ENCODE peak calls at places on chromosomes 13 and 19, in nine cellular contexts. G, O, F, I, T, C, N, Y and H are unnamed samples. For H3K4me1, the result is how much of the 10 kb centered on the place peaks cover.

GRCh38 chr19:31527443-31527842 is 178.2 kb upstream of the TSHZ3 start:
- DNase-seq in G (no peak), O (no peak), F (no peak), I (no peak), T (no peak), C (no peak), N (no peak), Y (no peak), H (no peak)

GRCh38 chr13:110421696-110422395 is 114.8 kb downstream of the COL4A2 start:
- DNase-seq in G (no peak), O (no peak), F (no peak), I (no peak), T (no peak), C (no peak), N (no peak), Y (no peak), H (no peak)

GRCh38 chr13:65964672-65965071 is 1265.5 kb downstream of the PCDH9 start:
- DNase-seq in G (no peak), O (no peak), F (no peak), I (no peak), T (no peak), C (no peak), N (no peak), Y (no peak), H (no peak)

GRCh38 chr13:21671793-21672680 is 1.2 kb downstream of the FGF9 start:
- DNase-seq in G (no peak), O (no peak), F (no peak), I (no peak), T (no peak), C (no peak), N (peak), Y (no peak), H (no peak)

GRCh38 chr13:31588331-31588730 is 151.0 kb upstream of the RXFP2 start:
- DNase-seq in G (no peak), O (no peak), F (peak), I (no peak), T (no peak), C (no peak), N (no peak), Y (no peak), H (no peak)

GRCh38 chr19:10450853-10451609 is 30.7 kb downstream of the PDE4A start:
- DNase-seq in G (no peak), O (no peak), F (peak), I (no peak), T (peak), C (no peak), N (no peak), Y (no peak), H (no peak)

GRCh38 chr13:31069808-31070544 is 91.7 kb downstream of the HSPH1 start:
- DNase-seq in G (no peak), O (no peak), F (no peak), I (no peak), T (no peak), C (no peak), N (no peak), Y (no peak), H (no peak)

GRCh38 chr13:111846396-111847174 is 220.4 kb upstream of the SOX1 start:
- DNase-seq in G (no peak), O (no peak), F (no peak), I (no peak), T (no peak), C (no peak), N (no peak), Y (no peak), H (no peak)

GRCh38 chr13:19685034-19685433 is 51.6 kb downstream of the MPHOSPH8 start:
- DNase-seq in G (no peak), O (no peak), F (peak), I (no peak), T (no peak), C (peak), N (no peak), Y (no peak), H (no peak)

GRCh38 chr19:39196860-39197562 is at the start of gene NCCRP1:
- DNase-seq in G (no peak), O (no peak), F (no peak), I (no peak), T (no peak), C (no peak), N (peak), Y (no peak), H (no peak)

GRCh38 chr13:57123660-57124059 is 17.1 kb upstream of the PRR20A start:
- DNase-seq in G (peak), O (no peak), F (no peak), I (no peak), T (no peak), C (no peak), N (no peak), Y (peak), H (peak)

GRCh38 chr19:47156861-47157454 is 26.3 kb downstream of the SAE1 start:
- DNase-seq in G (no peak), O (no peak), F (no peak), I (no peak), T (no peak), C (no peak), N (no peak), Y (no peak), H (no peak)

GRCh38 chr13:111389621-111390521 is 69.4 kb downstream of the TEX29 start:
- DNase-seq in G (peak), O (no peak), F (no peak), I (no peak), T (no peak), C (no peak), N (no peak), Y (no peak), H (no peak)

GRCh38 chr13:70407486-70407885 is 299.2 kb upstream of the KLHL1 start:
- DNase-seq in G (no peak), O (no peak), F (no peak), I (no peak), T (no peak), C (no peak), N (no peak), Y (no peak), H (no peak)

GRCh38 chr13:30928971-30929370 is 3.5 kb upstream of the TEX26 start:
- DNase-seq in G (no peak), O (no peak), F (no peak), I (no peak), T (no peak), C (no peak), N (no peak), Y (no peak), H (no peak)

GRCh38 chr13:76512676-76513277 is 373.4 kb downstream of the KCTD12 start:
- DNase-seq in G (no peak), O (no peak), F (no peak), I (no peak), T (no peak), C (no peak), N (no peak), Y (no peak), H (no peak)

GRCh38 chr13:109160887-109161669 is 531.7 kb downstream of the MYO16 start:
- DNase-seq in G (no peak), O (no peak), F (no peak), I (no peak), T (no peak), C (no peak), N (no peak), Y (no peak), H (no peak)

GRCh38 chr13:39515231-39515630 is 87.8 kb downstream of the LHFPL6 start:
- DNase-seq in G (no peak), O (no peak), F (no peak), I (no peak), T (no peak), C (no peak), N (no peak), Y (no peak), H (no peak)

GRCh38 chr13:97978661-97979450 is 25.4 kb downstream of the IPO5 start:
- DNase-seq in G (no peak), O (no peak), F (no peak), I (no peak), T (no peak), C (no peak), N (peak), Y (no peak), H (no peak)

DNA sequence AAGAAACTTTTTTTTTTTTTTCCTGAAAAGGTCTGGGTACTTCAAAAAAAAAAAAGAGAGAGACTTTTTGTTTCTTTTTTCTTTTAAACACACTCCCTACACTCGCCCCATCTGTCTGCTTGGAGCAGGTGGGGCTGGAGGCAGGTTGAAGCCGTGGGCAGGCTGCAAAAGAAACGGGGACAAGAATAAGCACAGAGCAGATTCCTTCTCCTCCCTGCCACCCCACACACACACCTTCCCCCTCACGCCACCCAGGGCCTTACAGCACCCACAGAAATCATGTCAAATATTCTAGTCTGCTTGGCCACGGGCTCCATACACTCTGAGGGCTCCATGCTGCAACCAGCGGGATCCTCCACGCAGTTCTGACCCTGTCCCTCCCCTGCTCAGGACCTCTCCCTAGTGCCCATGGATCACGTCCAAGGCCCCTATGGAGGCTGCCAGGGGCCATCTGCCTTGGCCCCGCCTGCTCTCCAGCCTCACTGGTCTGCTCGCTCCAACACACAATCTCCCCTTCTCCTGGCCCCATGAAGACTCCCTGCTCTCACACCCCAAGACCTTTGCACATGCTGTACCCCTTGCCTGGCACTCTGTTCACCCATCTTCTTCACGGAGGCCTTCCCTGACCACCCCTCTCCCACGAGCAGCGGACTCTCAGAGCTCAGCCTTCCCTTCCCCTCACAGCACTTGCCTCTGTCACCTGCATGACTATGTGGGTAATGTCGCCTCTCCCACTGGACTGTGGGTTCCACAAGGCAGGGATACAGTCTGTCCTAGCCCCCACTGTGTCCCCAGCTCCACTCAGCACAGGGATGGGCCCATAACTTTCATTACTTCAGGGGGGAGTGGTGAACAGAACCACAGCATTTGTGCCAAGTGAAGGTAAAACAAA is 11.4 kb downstream of the AKT2 start:
- DNase-seq in G (no peak), O (no peak), F (no peak), I (peak), T (no peak), C (no peak), N (no peak), Y (no peak), H (no peak)
- H3K4me1 ChIP-seq in G (under half), O (half or more), F (under half), I (half or more), T (under half), C (half or more), N (under half), Y (half or more), H (under half)

GRCh38 chr19:4760285-4760650 is 31.3 kb upstream of the FEM1A start:
- DNase-seq in G (no peak), O (no peak), F (no peak), I (no peak), T (no peak), C (no peak), N (no peak), Y (no peak), H (no peak)

GRCh38 chr19:4758082-4758481 is 33.5 kb upstream of the FEM1A start:
- DNase-seq in G (no peak), O (no peak), F (no peak), I (no peak), T (no peak), C (no peak), N (no peak), Y (no peak), H (no peak)

GRCh38 chr19:4758659-4759058 is 32.9 kb upstream of the FEM1A start:
- DNase-seq in G (no peak), O (no peak), F (no peak), I (no peak), T (no peak), C (no peak), N (no peak), Y (no peak), H (no peak)

GRCh38 chr19:4763021-4763420 is 28.5 kb upstream of the FEM1A start:
- DNase-seq in G (no peak), O (no peak), F (no peak), I (no peak), T (no peak), C (no peak), N (no peak), Y (no peak), H (no peak)

GRCh38 chr19:4759388-4760284 is 31.9 kb upstream of the FEM1A start:
- DNase-seq in G (peak), O (peak), F (peak), I (peak), T (peak), C (peak), N (peak), Y (peak), H (peak)
- H3K4me3 ChIP-seq in G (peak), O (peak), F (no peak), I (peak), T (peak), C (no peak), N (peak), Y (peak), H (no peak)

DNA sequence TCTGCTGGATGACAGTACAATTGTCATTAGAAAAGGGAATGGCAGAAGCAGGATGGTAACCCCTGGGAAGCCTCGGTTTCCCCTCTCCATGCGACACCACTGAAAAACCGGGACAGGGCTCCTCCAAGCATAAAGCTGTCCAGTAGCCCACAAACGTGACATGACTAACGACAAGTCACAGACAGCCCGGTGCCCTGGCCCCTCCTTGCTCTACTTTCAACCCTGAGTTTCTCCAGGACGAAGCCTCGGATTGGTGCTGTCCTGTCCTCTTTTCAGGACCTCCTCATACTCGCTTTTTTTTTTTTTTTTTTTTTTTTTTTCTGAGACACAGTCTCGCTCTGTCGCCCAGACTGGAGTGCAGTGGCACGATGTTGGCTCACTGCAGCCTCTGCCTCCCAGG is 16.3 kb downstream of the DPP9 start:
- DNase-seq in G (no peak), O (no peak), F (no peak), I (no peak), T (no peak), C (no peak), N (no peak), Y (no peak), H (no peak)
- H3K4me1 ChIP-seq in G (under half), O (under half), F (under half), I (half or more), T (under half), C (half or more), N (under half), Y (half or more), H (under half)

DNA sequence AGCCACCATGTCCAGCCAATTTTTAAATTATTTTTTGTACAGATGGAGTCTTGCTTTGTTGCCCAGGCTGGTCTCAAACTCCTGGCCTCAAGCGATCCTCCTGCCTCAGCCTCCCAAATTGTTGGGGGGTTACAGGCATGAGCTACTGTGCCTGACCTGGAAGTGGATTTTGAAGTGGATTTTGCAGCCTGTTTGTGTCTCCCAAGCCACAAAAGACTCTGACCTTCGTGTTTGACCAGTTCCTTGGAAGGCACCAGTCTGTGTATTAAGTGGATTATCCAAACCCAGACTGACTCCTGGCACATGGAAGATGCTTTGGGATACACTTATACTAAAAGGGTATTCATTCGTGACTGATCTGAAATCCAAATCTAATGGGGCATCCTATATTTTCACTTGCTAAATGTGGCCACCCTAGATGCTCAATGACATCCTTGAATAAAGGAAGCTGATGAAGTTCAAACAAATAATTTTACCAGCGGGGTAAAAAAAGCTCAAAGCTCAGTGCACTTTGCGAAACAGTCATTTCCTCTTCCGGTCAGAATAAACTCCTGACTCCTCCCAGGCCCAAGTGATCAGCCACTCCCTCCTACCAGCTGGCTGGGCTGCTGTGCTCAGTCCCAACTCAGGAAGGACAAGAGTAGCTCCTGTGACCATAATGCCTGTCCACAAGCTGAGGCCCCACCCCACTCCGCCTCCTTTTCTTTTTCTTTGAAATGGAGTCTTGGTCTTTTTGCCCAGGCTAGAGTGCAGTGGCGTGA is 32.6 kb upstream of the GATAD2A start:
- DNase-seq in G (peak), O (peak), F (peak), I (peak), T (no peak), C (peak), N (no peak), Y (peak), H (peak)
- H3K4me3 ChIP-seq in G (no peak), O (no peak), F (no peak), I (peak), T (no peak), C (no peak), N (no peak), Y (peak), H (no peak)

DNA sequence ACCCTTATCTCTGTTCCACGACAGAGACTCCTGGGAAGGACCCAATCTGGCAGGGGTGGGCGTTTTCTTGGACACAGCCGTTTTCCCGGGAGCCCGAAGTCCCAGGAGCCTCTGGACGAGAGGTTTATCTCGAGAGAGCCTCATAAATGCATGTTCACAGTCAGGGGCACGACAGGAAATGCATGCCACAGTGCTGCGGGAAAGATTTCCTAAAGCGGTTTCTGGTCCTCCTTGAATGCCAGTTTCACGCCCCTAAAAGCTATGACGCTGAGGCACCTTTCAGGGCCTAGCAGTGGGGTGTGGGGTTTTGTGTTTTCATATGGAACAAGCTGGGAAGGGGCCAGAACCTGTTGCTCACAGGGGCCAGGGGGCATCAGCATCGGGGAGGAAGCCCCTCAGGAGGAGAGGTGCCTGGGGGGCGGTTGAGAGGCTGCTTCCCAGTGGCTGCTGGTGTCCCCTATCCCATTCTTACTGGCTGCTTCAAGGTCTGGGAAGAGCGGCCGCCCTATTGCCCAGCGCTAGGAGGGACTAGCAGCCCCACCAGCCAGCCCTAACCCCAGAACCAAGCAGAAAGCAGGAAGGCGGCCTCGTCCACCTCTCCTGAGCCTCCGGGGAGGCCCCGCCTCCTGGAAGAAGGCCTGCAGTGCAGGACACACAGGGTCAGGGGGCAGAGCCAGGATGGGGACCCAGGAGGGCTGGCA is 157.0 kb downstream of the KDM4B start:
- DNase-seq in G (no peak), O (no peak), F (no peak), I (no peak), T (no peak), C (no peak), N (no peak), Y (no peak), H (no peak)
- H3K4me1 ChIP-seq in G (under half), O (under half), F (under half), I (under half), T (under half), C (half or more), N (under half), Y (under half), H (under half)

DNA sequence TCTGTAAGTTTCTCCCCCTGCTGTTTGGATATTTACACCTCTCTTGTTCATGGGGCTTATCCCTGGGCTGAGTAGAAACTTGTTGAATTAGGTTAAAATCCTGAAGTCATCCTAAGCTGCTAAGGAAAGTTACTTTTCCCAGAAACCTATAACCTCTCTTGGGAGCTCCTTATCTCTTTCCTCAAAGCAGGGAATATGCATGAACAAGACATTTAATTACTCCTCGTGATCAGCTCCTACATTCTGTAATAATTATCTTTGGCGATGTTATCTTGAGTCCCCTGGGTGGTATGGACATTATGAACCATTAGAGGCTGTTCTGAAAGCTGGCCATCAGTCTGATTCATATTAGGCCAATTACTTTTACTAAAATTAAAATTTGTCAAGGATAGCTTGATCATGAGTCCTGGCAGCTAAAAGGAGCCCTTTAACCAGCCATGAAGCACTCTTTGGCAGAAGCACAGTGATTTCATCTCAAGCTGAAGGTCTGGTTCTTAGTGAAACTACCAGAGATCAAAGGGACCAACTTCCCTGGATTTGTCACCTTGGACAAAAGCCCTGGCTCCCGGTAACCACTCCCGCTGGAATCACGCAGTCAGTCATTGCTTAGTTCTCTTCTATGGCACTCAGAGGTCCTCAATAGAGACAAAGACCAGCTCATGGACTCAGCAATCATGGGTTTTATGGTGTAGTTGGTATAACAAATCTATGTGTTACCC is 811.8 kb downstream of the UQCRFS1 start:
- DNase-seq in G (no peak), O (no peak), F (no peak), I (no peak), T (no peak), C (no peak), N (no peak), Y (no peak), H (no peak)
- H3K4me3 ChIP-seq in G (no peak), O (no peak), F (no peak), I (no peak), T (no peak), C (no peak), N (no peak), Y (no peak), H (no peak)